ENCODE peak calls at places on chromosomes 4 and X, in six cellular contexts. A is uterus, F is H9, G is body of pancreas, Q is neuronal stem cell, D is astrocyte. T is an unnamed sample. For H3K4me1, the result is how much of the 10 kb centered on the place peaks cover.

GRCh38 chr4:121053601-121054143 is 18.7 kb downstream of the NDNF start:
- DNase-seq in G (no peak), D (peak), Q (no peak), F (no peak), A (no peak), T (peak)

GRCh38 chr4:178789279-178789678 is 1347.0 kb upstream of the AGA start:
- DNase-seq in A (no peak), F (no peak), G (no peak), D (no peak), Q (no peak), T (no peak)

GRCh38 chrX:109601458-109601857 is 23.5 kb downstream of the KCNE5 start:
- DNase-seq in A (no peak), Q (no peak), F (no peak), D (no peak), G (no peak), T (no peak)

GRCh38 chr4:153555730-153556440 is 89.7 kb downstream of the TMEM131L start:
- DNase-seq in D (peak), A (peak), Q (no peak), F (no peak), G (peak), T (no peak)

GRCh38 chr4:153064571-153064970 is 128.4 kb downstream of the FHDC1 start:
- DNase-seq in G (no peak), A (no peak), D (no peak), Q (no peak), F (peak), T (no peak)

GRCh38 chr4:139153411-139154133 is 23.4 kb downstream of the ELF2 start:
- DNase-seq in A (no peak), F (no peak), G (no peak), D (no peak), Q (no peak), T (no peak)

GRCh38 chr4:2754848-2755820 is 1.0 kb downstream of the TNIP2 start:
- DNase-seq in F (no peak), G (no peak), A (no peak), Q (no peak), D (no peak), T (no peak)

GRCh38 chr4:77618383-77619241 is 13.0 kb downstream of the CXCL13 start:
- DNase-seq in Q (peak), G (peak), F (peak), A (peak), D (peak), T (peak)

GRCh38 chrX:135477576-135477975 is 42.9 kb upstream of the INTS6L start:
- DNase-seq in D (peak), G (peak), F (peak), A (peak), Q (peak), T (peak)

GRCh38 chrX:115553171-115553570 is 7.8 kb upstream of the PLS3 start:
- DNase-seq in A (no peak), G (no peak), Q (no peak), F (no peak), D (no peak), T (no peak)

GRCh38 chr4:90958256-90958895 is 831.2 kb downstream of the CCSER1 start:
- DNase-seq in Q (no peak), A (no peak), F (no peak), D (peak), G (no peak), T (peak)

GRCh38 chr4:128635939-128636551 is 173.5 kb upstream of the JADE1 start:
- DNase-seq in F (no peak), G (no peak), D (peak), Q (no peak), A (no peak), T (no peak)

GRCh38 chr4:154049457-154050181 is 260.7 kb upstream of the SFRP2 start:
- DNase-seq in G (no peak), D (peak), F (peak), A (no peak), Q (no peak), T (no peak)

GRCh38 chr4:144903953-144904711 is 193.9 kb downstream of the ANAPC10 start:
- DNase-seq in D (peak), F (no peak), Q (no peak), A (no peak), G (no peak), T (peak)

GRCh38 chrX:153921511-153922285 is 4.4 kb downstream of the ARHGAP4 start:
- DNase-seq in A (no peak), Q (no peak), D (no peak), F (no peak), G (no peak), T (no peak)

GRCh38 chr4:97910005-97910404 is 233.3 kb downstream of the STPG2 start:
- DNase-seq in D (no peak), F (peak), A (no peak), G (no peak), Q (no peak), T (no peak)

GRCh38 chr4:47383829-47384427 is 79.6 kb downstream of the COMMD8 start:
- DNase-seq in F (no peak), G (no peak), A (no peak), D (peak), Q (peak), T (no peak)

GRCh38 chr4:6692806-6693205 is 872 bp upstream of the S100P start:
- DNase-seq in G (no peak), A (no peak), F (no peak), Q (no peak), D (no peak), T (peak)
- H3K4me1 ChIP-seq in G (under half), A (under half), F (under half), Q (under half), D (under half), T (under half)

GRCh38 chrX:108029928-108030711 is 14.7 kb upstream of the VSIG1 start:
- DNase-seq in D (no peak), Q (no peak), F (no peak), A (no peak), G (no peak), T (no peak)

GRCh38 chrX:108033890-108034289 is 11.0 kb upstream of the VSIG1 start:
- DNase-seq in Q (no peak), F (no peak), G (no peak), A (no peak), D (no peak), T (no peak)

GRCh38 chrX:108036298-108036973 is 8.4 kb upstream of the VSIG1 start:
- DNase-seq in F (no peak), G (no peak), D (peak), Q (no peak), A (no peak), T (peak)

GRCh38 chrX:108032944-108033343 is 11.9 kb upstream of the VSIG1 start:
- DNase-seq in Q (no peak), G (no peak), D (no peak), A (no peak), F (no peak), T (no peak)

DNA sequence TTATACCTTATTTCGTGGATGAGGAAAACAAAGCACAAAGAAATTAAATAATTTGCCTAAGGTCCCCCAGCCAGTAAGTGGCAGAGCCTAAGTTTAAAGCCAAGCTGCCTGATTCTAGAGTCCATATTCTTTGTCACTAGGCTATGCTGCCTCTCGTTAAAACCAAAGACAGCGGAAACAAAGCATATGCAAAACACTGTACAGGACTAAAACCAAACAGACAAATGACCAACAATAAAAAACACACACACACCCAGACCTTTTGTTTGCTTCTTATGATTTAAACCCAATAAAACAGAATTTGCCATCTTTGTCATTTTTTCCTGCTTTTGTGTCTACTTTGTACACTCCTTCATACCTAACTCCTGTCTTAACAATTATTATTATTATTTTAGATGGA is 10.1 kb upstream of the VSIG1 start:
- DNase-seq in G (no peak), Q (no peak), A (no peak), F (no peak), D (no peak), T (no peak)
- H3K4me1 ChIP-seq in G (under half), Q (under half), A (under half), F (under half), D (under half), T (under half)

GRCh38 chr4:23877758-23878229 is 12.1 kb downstream of the PPARGC1A start:
- DNase-seq in G (no peak), D (peak), F (no peak), A (peak), Q (no peak), T (no peak)
- H3K4me1 ChIP-seq in G (under half), D (under half), F (under half), A (under half), Q (under half), T (under half)

DNA sequence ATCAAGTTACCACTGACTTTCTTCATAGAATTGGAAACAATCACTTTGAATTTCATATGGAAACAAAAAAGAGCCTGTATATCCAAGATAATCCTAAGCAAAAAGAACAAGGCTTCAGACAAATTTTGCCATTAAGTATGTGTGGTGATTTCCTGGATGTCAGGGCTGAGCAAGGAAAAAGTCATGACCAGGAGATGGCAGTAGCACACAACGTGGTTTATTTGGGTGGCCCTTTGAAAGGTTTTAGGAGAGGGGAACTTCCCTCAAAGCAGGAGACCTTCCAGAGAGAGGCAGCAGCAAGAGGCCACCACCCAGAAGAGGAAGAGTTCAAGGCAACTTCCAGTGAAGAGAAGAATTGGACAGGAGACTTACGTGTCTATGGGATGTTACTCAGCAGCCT is 18.1 kb upstream of the ZXDB start:
- DNase-seq in F (no peak), G (peak), Q (peak), A (no peak), D (no peak), T (no peak)
- H3K4me1 ChIP-seq in F (under half), G (under half), Q (under half), A (under half), D (under half), T (under half)

T was measured in foreskin keratinocyte.